ENCODE peak calls at places on chromosomes 7 and 10, in ten cellular contexts. I, T, X, S, J, B, H, O, N and M are unnamed samples.

GRCh38 chr10:47030191-47030698 is 119.0 kb downstream of the PTPN20 start:
- DNase-seq in X (no peak), B (peak; percentile 36), T (no peak), N (no peak), H (peak; percentile 65), J (no peak), S (no peak), O (no peak), I (no peak), M (no peak)

GRCh38 chr7:2959828-2960599 is 83.7 kb downstream of the CARD11 start:
- DNase-seq in H (no peak), N (no peak), X (no peak), O (no peak), B (no peak), T (no peak), S (peak; percentile 27), I (no peak), J (no peak), M (no peak)

GRCh38 chr7:74199551-74200355 is 10.1 kb upstream of the LAT2 start:
- DNase-seq in N (no peak), I (no peak), H (no peak), T (no peak), S (peak; percentile 30), B (no peak), X (no peak), O (no peak), J (no peak), M (no peak)

GRCh38 chr7:124722292-124722691 is 43.3 kb downstream of the GPR37 start:
- DNase-seq in O (no peak), B (no peak), N (no peak), J (no peak), S (no peak), I (no peak), X (peak; percentile 59), H (no peak), T (no peak), M (no peak)

GRCh38 chr7:51082096-51082840 is 234.3 kb downstream of the COBL start:
- DNase-seq in I (no peak), S (no peak), N (no peak), T (no peak), H (no peak), O (no peak), B (no peak), X (no peak), J (no peak), M (no peak)

GRCh38 chr10:113386005-113386404 is 166.8 kb upstream of the HABP2 start:
- DNase-seq in S (no peak), N (no peak), X (peak; percentile 34), B (no peak), I (peak; percentile 12), J (peak; percentile 37), T (peak; percentile 26), O (no peak), H (no peak), M (no peak)

GRCh38 chr7:122430710-122431109 is 126.2 kb upstream of the FEZF1 start:
- DNase-seq in O (no peak), T (peak; percentile 62), S (no peak), J (no peak), I (no peak), H (no peak), N (no peak), B (no peak), X (peak; percentile 59), M (no peak)

GRCh38 chr7:132472463-132473120 is 103.7 kb downstream of the PLXNA4 start:
- DNase-seq in O (no peak), S (no peak), B (no peak), T (peak; percentile 50), N (peak; percentile 21), H (peak; percentile 64), J (no peak), I (no peak), X (peak; percentile 78), M (no peak)

GRCh38 chr10:16155761-16156322 is 281.0 kb upstream of the PTER start:
- DNase-seq in I (no peak), S (no peak), N (no peak), X (no peak), J (no peak), H (no peak), B (no peak), O (no peak), T (no peak), M (no peak)

GRCh38 chr7:36278069-36278766 is 111.4 kb upstream of the ANLN start:
- DNase-seq in J (no peak), N (no peak), X (no peak), B (no peak), I (no peak), O (no peak), H (no peak), S (no peak), T (no peak), M (no peak)

GRCh38 chr7:118324790-118325449 is 100.4 kb downstream of the ANKRD7 start:
- DNase-seq in H (no peak), S (no peak), I (no peak), B (no peak), T (no peak), N (no peak), X (no peak), O (no peak), J (no peak), M (no peak)

DNA sequence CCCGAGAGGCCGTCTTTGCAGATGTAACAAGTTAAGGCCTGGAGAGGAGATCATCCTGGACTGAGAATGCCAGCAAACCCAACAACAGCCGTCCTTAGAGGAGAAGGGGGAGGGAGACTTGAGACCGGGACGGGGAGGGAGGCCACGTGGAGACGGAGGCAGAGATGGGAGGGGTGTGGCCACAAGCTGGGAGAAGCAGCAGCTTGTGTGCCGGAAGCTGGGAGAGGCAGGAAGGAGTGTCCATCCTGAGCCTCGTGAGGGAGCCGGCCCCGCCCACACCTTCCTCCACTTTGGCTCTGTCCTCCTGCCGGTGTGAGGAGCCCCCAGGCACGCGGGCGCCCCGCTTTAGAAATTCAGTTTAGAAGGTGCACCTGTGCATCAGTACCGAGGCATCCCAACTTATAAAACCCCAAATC is 95.7 kb downstream of the DNAJB6 start:
- DNase-seq in T (peak; percentile 78), S (peak; percentile 84), J (no peak), X (peak; percentile 39), N (no peak), O (no peak), B (peak; percentile 54), H (peak; percentile 53), I (peak; percentile 78), M (peak; percentile 52)
- H3K4me3 ChIP-seq in T (peak overlapping the region; percentile 39), S (no peak overlapping the region), J (no peak overlapping the region), X (peak overlapping the region; percentile 1), N (peak overlapping the region; percentile 32), O (no peak overlapping the region), B (peak overlapping the region; percentile 14), H (peak overlapping the region; percentile 32), I (peak overlapping the region; percentile 39), M (no peak overlapping the region)

GRCh38 chr10:77712207-77712606 is 74.6 kb upstream of the KCNMA1 start:
- DNase-seq in I (no peak), S (no peak), O (no peak), X (no peak), B (no peak), N (no peak), J (no peak), H (no peak), T (no peak), M (no peak)

GRCh38 chr10:77713506-77714280 is 76.1 kb upstream of the KCNMA1 start:
- DNase-seq in O (no peak), T (no peak), I (no peak), N (no peak), J (no peak), S (no peak), H (no peak), X (no peak), B (no peak), M (no peak)

GRCh38 chr10:77715536-77715935 is 77.9 kb upstream of the KCNMA1 start:
- DNase-seq in B (no peak), T (no peak), S (no peak), O (no peak), N (no peak), X (no peak), H (no peak), I (no peak), J (no peak), M (no peak)

GRCh38 chr10:77716943-77717735 is 79.5 kb upstream of the KCNMA1 start:
- DNase-seq in B (no peak), T (no peak), O (no peak), H (no peak), S (no peak), X (peak; percentile 37), N (no peak), I (no peak), J (no peak), M (no peak)

DNA sequence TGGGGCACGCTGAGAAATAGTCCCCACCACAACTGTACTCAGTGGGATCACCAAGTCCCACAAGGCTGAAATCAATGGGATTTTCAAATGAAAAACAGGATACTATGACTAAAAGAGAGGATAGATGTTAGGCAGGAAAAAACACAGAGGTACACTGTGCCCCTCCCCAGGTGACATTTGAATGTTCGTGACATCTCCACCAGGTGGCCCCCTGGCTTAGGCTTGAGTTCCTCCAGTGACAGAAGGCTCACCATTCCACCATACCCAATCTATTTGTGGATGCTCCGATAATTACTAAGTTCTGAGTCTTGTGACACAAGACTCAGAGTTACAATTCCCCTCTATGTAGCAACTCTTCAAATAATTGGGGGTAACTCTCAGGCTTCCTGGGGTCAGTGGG is 77.5 kb upstream of the KCNMA1 start:
- DNase-seq in N (no peak), H (no peak), T (no peak), X (no peak), O (peak; percentile 10), J (no peak), S (peak; percentile 54), B (no peak), I (peak; percentile 25), M (no peak)
- TF ChIP-seq CTCF in N (no peak), H (no peak), T (peak; percentile 7), X (no peak), O (peak; percentile 71), J (no peak), S (peak; percentile 67), B (no peak), I (peak; percentile 29), M (peak; percentile 72)

DNA sequence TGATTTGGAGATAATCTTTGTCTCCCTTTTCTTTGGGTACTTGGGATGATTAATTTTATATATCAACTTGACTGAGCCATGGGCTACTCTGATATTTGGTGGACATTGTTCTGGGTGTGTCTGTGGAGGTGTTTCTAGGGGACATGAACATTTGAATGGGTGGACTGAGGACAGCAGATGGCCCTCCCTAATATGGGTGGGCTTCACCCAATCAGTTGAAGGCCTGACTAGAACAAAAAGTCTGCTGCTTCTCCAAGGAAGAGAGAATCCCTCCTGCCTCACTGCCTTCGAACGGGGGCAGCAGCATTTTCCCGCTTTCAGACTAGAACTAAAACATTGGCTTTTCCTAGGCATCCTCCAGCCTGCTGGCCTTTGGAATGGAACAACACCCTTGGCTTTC is 73.9 kb upstream of the EMX2 start:
- DNase-seq in I (no peak), J (no peak), O (no peak), N (no peak), X (no peak), S (no peak), B (no peak), H (no peak), T (no peak), M (no peak)
- H3K4me3 ChIP-seq in I (no peak overlapping the region), J (no peak overlapping the region), O (no peak overlapping the region), N (no peak overlapping the region), X (no peak overlapping the region), S (no peak overlapping the region), B (no peak overlapping the region), H (no peak overlapping the region), T (no peak overlapping the region), M (no peak overlapping the region)

DNA sequence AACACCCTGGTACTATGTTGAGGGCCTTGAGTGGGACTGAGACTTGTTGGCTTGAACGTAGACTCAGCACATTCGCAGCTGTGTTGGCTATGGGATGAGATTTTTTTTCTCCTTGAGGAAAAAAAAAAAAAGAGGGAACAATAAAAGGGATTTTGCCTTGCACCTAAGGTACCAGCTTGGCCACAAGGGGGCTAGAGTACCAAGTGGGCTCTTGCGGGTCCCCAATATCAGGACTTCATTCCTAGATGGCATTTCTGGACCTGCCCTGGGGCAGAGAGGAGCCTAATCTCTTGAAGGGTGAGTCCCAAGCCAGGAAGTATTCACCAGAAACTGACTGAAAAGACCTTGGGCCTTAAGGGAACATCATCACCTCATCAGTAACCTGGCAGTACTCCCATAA is 1083.6 kb upstream of the PHF14 start:
- DNase-seq in H (no peak), T (no peak), N (no peak), S (no peak), I (no peak), B (no peak), J (no peak), X (no peak), O (no peak), M (no peak)
- TF ChIP-seq CTCF in H (no peak), T (no peak), N (no peak), S (no peak), I (no peak), B (no peak), J (no peak), X (no peak), O (peak; percentile 20), M (no peak)